ENCODE peak calls at places on chromosomes 6 and 20, in four cellular contexts. Y, L, K and S are unnamed samples.

GRCh38 chr6:105759946-105760345 is 326.2 kb upstream of the PRDM1 start:
- DNase-seq in K (no peak), Y (no peak), L (no peak), S (no peak)

GRCh38 chr6:167858842-167859520 is 32.3 kb downstream of the AFDN start:
- DNase-seq in Y (no peak), L (no peak), K (no peak), S (no peak)

GRCh38 chr20:32482251-32483220 is 102.6 kb downstream of the NOL4L start:
- DNase-seq in Y (no peak), L (no peak), K (no peak), S (peak; percentile 35)

GRCh38 chr6:142087950-142088857 is 44.5 kb upstream of the GJE1 start:
- DNase-seq in K (no peak), L (no peak), Y (no peak), S (no peak)

GRCh38 chr20:14707865-14708574 is 370.6 kb upstream of the FLRT3 start:
- DNase-seq in K (no peak), L (no peak), Y (no peak), S (no peak)

GRCh38 chr6:12749531-12750379 is 33.2 kb downstream of the PHACTR1 start:
- DNase-seq in L (no peak), Y (peak; percentile 25), K (no peak), S (no peak)

GRCh38 chr6:21946298-21946783 is 350.5 kb downstream of the PRL start:
- DNase-seq in K (no peak), Y (no peak), L (no peak), S (no peak)

GRCh38 chr6:109934293-109934692 is 43.8 kb upstream of the GPR6 start:
- DNase-seq in K (no peak), Y (no peak), L (no peak), S (no peak)

GRCh38 chr6:158514991-158515390 is 44.9 kb upstream of the TMEM181 start:
- DNase-seq in Y (no peak), L (no peak), K (no peak), S (no peak)

GRCh38 chr6:169960531-169960890 is 209.1 kb downstream of the ERMARD start:
- DNase-seq in L (no peak), K (no peak), Y (no peak), S (no peak)

GRCh38 chr6:131651782-131652181 is 14.7 kb downstream of the ENPP3 start:
- DNase-seq in L (no peak), Y (no peak), K (no peak), S (no peak)

GRCh38 chr20:47496118-47496517 is 5.6 kb upstream of the NCOA3 start:
- DNase-seq in K (no peak), L (no peak), Y (no peak), S (no peak)

GRCh38 chr6:119276211-119276610 is 73.3 kb downstream of the MAN1A1 start:
- DNase-seq in L (no peak), K (no peak), Y (no peak), S (no peak)

DNA sequence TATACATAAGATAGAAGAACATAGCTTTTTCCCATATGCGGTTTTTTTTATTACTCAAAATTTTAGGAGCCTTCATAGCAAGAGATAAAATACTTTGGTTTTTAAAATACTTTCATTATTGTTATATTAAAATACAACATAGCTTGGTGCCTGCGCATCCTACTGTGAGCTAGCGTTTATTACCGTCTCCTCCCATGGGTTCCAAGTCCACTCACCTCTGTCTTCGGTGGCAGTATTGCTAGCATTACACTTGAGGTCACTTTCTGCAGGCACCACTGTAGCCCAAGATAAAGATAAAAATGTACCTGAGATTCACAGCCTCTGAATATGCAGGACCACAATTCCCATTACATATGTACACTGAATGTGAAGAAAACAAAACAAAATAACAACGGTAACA is 326.7 kb downstream of the TPBG start:
- DNase-seq in L (no peak), K (no peak), Y (no peak), S (no peak)
- TF ChIP-seq SP1 in L (no peak), K (no peak), Y (no peak), S (no peak)

GRCh38 chr6:46044876-46045617 is 29.4 kb upstream of the CLIC5 start:
- DNase-seq in L (no peak), K (no peak), Y (no peak), S (peak; percentile 13)
- TF ChIP-seq SUZ12 in L (no peak), K (no peak), Y (no peak), S (no peak)

GRCh38 chr20:37406010-37406998 is 60.4 kb downstream of the SRC start:
- DNase-seq in L (no peak), Y (no peak), K (no peak), S (peak; percentile 86)
- TF ChIP-seq SP1 in L (no peak), Y (no peak), K (no peak), S (no peak)

DNA sequence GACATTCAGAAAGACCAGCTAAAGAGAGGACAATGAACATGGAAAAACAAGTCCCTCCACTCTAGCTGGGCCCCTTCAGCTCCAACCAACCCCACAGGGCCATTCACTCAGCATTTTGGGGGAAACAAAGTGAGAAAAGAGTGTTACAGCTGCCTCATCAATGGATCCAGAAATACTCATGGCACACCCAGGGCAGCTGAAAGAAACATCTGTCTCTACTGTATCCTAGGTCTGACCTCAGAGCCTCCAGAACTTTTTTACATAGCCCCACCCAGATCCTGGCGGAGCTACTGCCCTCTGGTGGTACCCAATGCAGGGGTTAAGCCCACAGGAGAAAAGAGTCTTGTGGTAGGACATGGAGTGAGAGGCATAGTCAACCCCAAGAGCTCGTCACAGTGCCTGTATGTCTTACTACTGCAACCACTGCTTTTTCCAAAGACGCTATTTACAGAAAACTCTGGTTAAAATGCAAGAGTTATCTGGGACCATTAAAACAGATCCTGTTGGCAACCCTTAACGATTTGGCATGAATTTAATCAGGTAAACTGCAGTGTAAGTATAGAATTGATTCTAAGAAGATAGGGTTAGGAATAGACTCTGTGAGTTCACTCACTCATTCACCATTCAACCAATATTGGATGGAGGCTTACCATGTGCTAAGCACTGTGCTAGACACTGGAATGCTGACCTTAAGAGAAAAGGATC is 37.4 kb upstream of the FAM83C start:
- DNase-seq in K (no peak), L (peak; percentile 75), Y (no peak), S (peak; percentile 71)
- TF ChIP-seq SUZ12 in K (no peak), L (no peak), Y (no peak), S (no peak)